ENCODE peak calls at places on chromosomes 7 and 10, in seven cellular contexts. One of them, this sample, is unnamed. For H3K36me3, the result is how much of the 10 kb centered on the place peaks cover.

GRCh38 chr10:88670497-88670896 is 6.3 kb downstream of the LIPF start:
- DNase-seq in IMR-90: no peak
- DNase-seq in bronchial epithelial cell: no peak
- DNase-seq in body of pancreas: no peak
- DNase-seq in GM23248: no peak
- DNase-seq in psoas muscle: no peak
- DNase-seq in prostate gland: no peak
- DNase-seq in this sample: no peak

GRCh38 chr10:107809889-107810288 is 645.4 kb upstream of the SORCS1 start:
- DNase-seq in IMR-90: no peak
- DNase-seq in bronchial epithelial cell: no peak
- DNase-seq in body of pancreas: no peak
- DNase-seq in GM23248: no peak
- DNase-seq in psoas muscle: no peak
- DNase-seq in prostate gland: no peak
- DNase-seq in this sample: no peak

GRCh38 chr10:110864662-110865140 is 7.0 kb upstream of the PDCD4 start:
- DNase-seq in IMR-90: no peak
- DNase-seq in bronchial epithelial cell: no peak
- DNase-seq in body of pancreas: peak
- DNase-seq in GM23248: peak
- DNase-seq in psoas muscle: no peak
- DNase-seq in prostate gland: no peak
- DNase-seq in this sample: no peak

GRCh38 chr7:34748244-34749039 is 90.4 kb downstream of the NPSR1 start:
- DNase-seq in IMR-90: peak
- DNase-seq in bronchial epithelial cell: peak
- DNase-seq in body of pancreas: peak
- DNase-seq in GM23248: peak
- DNase-seq in psoas muscle: peak
- DNase-seq in prostate gland: peak
- DNase-seq in this sample: peak

GRCh38 chr7:42522227-42522991 is 285.4 kb upstream of the GLI3 start:
- DNase-seq in IMR-90: no peak
- DNase-seq in bronchial epithelial cell: peak
- DNase-seq in body of pancreas: no peak
- DNase-seq in GM23248: no peak
- DNase-seq in psoas muscle: no peak
- DNase-seq in prostate gland: no peak
- DNase-seq in this sample: no peak

GRCh38 chr10:17024461-17024860 is 105.2 kb downstream of the CUBN start:
- DNase-seq in IMR-90: no peak
- DNase-seq in bronchial epithelial cell: no peak
- DNase-seq in body of pancreas: no peak
- DNase-seq in GM23248: no peak
- DNase-seq in psoas muscle: no peak
- DNase-seq in prostate gland: no peak
- DNase-seq in this sample: no peak

GRCh38 chr10:48983648-48984359 is 44.2 kb upstream of the LRRC18 start:
- DNase-seq in IMR-90: no peak
- DNase-seq in bronchial epithelial cell: no peak
- DNase-seq in body of pancreas: no peak
- DNase-seq in GM23248: no peak
- DNase-seq in psoas muscle: no peak
- DNase-seq in prostate gland: no peak
- DNase-seq in this sample: no peak

GRCh38 chr10:11337516-11337915 is 273.9 kb downstream of the USP6NL start:
- DNase-seq in IMR-90: no peak
- DNase-seq in bronchial epithelial cell: no peak
- DNase-seq in body of pancreas: no peak
- DNase-seq in GM23248: no peak
- DNase-seq in psoas muscle: no peak
- DNase-seq in prostate gland: no peak
- DNase-seq in this sample: no peak

GRCh38 chr7:133575726-133576125 is 322.8 kb downstream of the EXOC4 start:
- DNase-seq in IMR-90: no peak
- DNase-seq in bronchial epithelial cell: no peak
- DNase-seq in body of pancreas: no peak
- DNase-seq in GM23248: peak
- DNase-seq in psoas muscle: no peak
- DNase-seq in prostate gland: no peak
- DNase-seq in this sample: no peak

GRCh38 chr7:134154581-134155130 is 27.5 kb downstream of the LRGUK start:
- DNase-seq in IMR-90: no peak
- DNase-seq in bronchial epithelial cell: peak
- DNase-seq in body of pancreas: no peak
- DNase-seq in GM23248: peak
- DNase-seq in psoas muscle: no peak
- DNase-seq in prostate gland: no peak
- DNase-seq in this sample: no peak

GRCh38 chr7:93889261-93889660 is 1.3 kb downstream of the TFPI2 start:
- DNase-seq in IMR-90: peak
- DNase-seq in bronchial epithelial cell: peak
- DNase-seq in body of pancreas: no peak
- DNase-seq in GM23248: peak
- DNase-seq in psoas muscle: no peak
- DNase-seq in prostate gland: no peak
- DNase-seq in this sample: no peak

GRCh38 chr10:8065651-8066050 is 11.2 kb downstream of the GATA3 start:
- DNase-seq in IMR-90: no peak
- DNase-seq in bronchial epithelial cell: peak
- DNase-seq in body of pancreas: no peak
- DNase-seq in GM23248: no peak
- DNase-seq in psoas muscle: no peak
- DNase-seq in prostate gland: no peak
- DNase-seq in this sample: no peak

GRCh38 chr10:59960751-59961150 is 54.4 kb upstream of the CCDC6 start:
- DNase-seq in IMR-90: no peak
- DNase-seq in bronchial epithelial cell: peak
- DNase-seq in body of pancreas: no peak
- DNase-seq in GM23248: no peak
- DNase-seq in psoas muscle: no peak
- DNase-seq in prostate gland: no peak
- DNase-seq in this sample: no peak

GRCh38 chr10:102240467-102241036 is 760 bp downstream of the PITX3 start:
- DNase-seq in IMR-90: no peak
- DNase-seq in bronchial epithelial cell: no peak
- DNase-seq in body of pancreas: peak
- DNase-seq in GM23248: peak
- DNase-seq in psoas muscle: peak
- DNase-seq in prostate gland: no peak
- DNase-seq in this sample: no peak

GRCh38 chr7:51428226-51428887 is 111.7 kb upstream of the COBL start:
- DNase-seq in IMR-90: no peak
- DNase-seq in bronchial epithelial cell: peak
- DNase-seq in body of pancreas: no peak
- DNase-seq in GM23248: no peak
- DNase-seq in psoas muscle: no peak
- DNase-seq in prostate gland: no peak
- DNase-seq in this sample: no peak

GRCh38 chr7:8125680-8126444 is 136.1 kb downstream of the ICA1 start:
- DNase-seq in IMR-90: no peak
- DNase-seq in bronchial epithelial cell: peak
- DNase-seq in body of pancreas: no peak
- DNase-seq in GM23248: no peak
- DNase-seq in psoas muscle: no peak
- DNase-seq in prostate gland: no peak
- DNase-seq in this sample: no peak

GRCh38 chr7:55569797-55570196 is 2.5 kb downstream of the VOPP1 start:
- DNase-seq in IMR-90: no peak
- DNase-seq in bronchial epithelial cell: no peak
- DNase-seq in body of pancreas: no peak
- DNase-seq in GM23248: no peak
- DNase-seq in psoas muscle: no peak
- DNase-seq in prostate gland: no peak
- DNase-seq in this sample: no peak

GRCh38 chr10:6036861-6037321 is 25.3 kb downstream of the IL2RA start:
- DNase-seq in IMR-90: no peak
- DNase-seq in bronchial epithelial cell: no peak
- DNase-seq in body of pancreas: no peak
- DNase-seq in GM23248: no peak
- DNase-seq in psoas muscle: no peak
- DNase-seq in prostate gland: no peak
- DNase-seq in this sample: no peak

GRCh38 chr10:4663162-4663992 is 162.6 kb upstream of the AKR1E2 start:
- DNase-seq in IMR-90: peak
- DNase-seq in bronchial epithelial cell: peak
- DNase-seq in body of pancreas: peak
- DNase-seq in GM23248: peak
- DNase-seq in psoas muscle: peak
- DNase-seq in prostate gland: peak
- DNase-seq in this sample: peak

GRCh38 chr10:31864834-31865518 is 63.7 kb downstream of the ARHGAP12 start:
- DNase-seq in IMR-90: peak
- DNase-seq in bronchial epithelial cell: no peak
- DNase-seq in body of pancreas: no peak
- DNase-seq in GM23248: peak
- DNase-seq in psoas muscle: no peak
- DNase-seq in prostate gland: no peak
- DNase-seq in this sample: no peak

GRCh38 chr7:50156746-50157145 is 63.7 kb upstream of the ZPBP start:
- DNase-seq in IMR-90: no peak
- DNase-seq in bronchial epithelial cell: no peak
- DNase-seq in body of pancreas: no peak
- DNase-seq in GM23248: no peak
- DNase-seq in psoas muscle: no peak
- DNase-seq in prostate gland: no peak
- DNase-seq in this sample: no peak

DNA sequence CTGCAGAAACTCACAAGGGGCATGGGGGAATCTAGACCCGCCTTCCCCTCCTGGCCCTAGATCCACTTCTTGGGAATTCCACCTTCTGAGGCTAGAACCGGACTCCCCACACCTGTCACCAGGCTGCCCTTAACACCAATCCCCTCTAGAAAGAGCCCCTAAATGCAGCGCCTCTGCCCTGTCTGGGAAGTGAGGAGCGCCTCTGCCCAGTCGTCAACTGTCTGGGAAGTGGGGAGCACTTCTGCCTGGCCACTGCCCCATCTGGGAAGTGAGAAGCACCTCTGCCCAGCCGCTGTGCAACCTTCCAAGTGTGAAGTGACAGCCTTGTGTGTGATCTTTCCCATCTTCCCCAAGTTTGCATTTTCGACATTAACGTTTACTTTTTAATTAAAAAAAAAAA is 8.8 kb downstream of the RCC1L start:
- DNase-seq in IMR-90: no peak
- DNase-seq in bronchial epithelial cell: no peak
- DNase-seq in body of pancreas: no peak
- DNase-seq in GM23248: no peak
- DNase-seq in psoas muscle: peak
- DNase-seq in prostate gland: no peak
- DNase-seq in this sample: peak
- H3K36me3 ChIP-seq in IMR-90: half or more
- H3K36me3 ChIP-seq in bronchial epithelial cell: under half
- H3K36me3 ChIP-seq in body of pancreas: half or more
- H3K36me3 ChIP-seq in GM23248: under half
- H3K36me3 ChIP-seq in psoas muscle: half or more
- H3K36me3 ChIP-seq in prostate gland: under half
- H3K36me3 ChIP-seq in this sample: half or more

GRCh38 chr7:2223321-2223720 is 9.4 kb downstream of the MAD1L1 start:
- DNase-seq in IMR-90: no peak
- DNase-seq in bronchial epithelial cell: no peak
- DNase-seq in body of pancreas: no peak
- DNase-seq in GM23248: no peak
- DNase-seq in psoas muscle: no peak
- DNase-seq in prostate gland: no peak
- DNase-seq in this sample: no peak
- H3K36me3 ChIP-seq in IMR-90: half or more
- H3K36me3 ChIP-seq in bronchial epithelial cell: under half
- H3K36me3 ChIP-seq in body of pancreas: under half
- H3K36me3 ChIP-seq in GM23248: under half
- H3K36me3 ChIP-seq in psoas muscle: half or more
- H3K36me3 ChIP-seq in prostate gland: under half
- H3K36me3 ChIP-seq in this sample: half or more

GRCh38 chr7:148335790-148336189 is 254.8 kb upstream of the C7orf33 start:
- DNase-seq in IMR-90: no peak
- DNase-seq in bronchial epithelial cell: no peak
- DNase-seq in body of pancreas: no peak
- DNase-seq in GM23248: no peak
- DNase-seq in psoas muscle: no peak
- DNase-seq in prostate gland: no peak
- DNase-seq in this sample: no peak

GRCh38 chr7:148337166-148337565 is 253.4 kb upstream of the C7orf33 start:
- DNase-seq in IMR-90: no peak
- DNase-seq in bronchial epithelial cell: peak
- DNase-seq in body of pancreas: no peak
- DNase-seq in GM23248: no peak
- DNase-seq in psoas muscle: no peak
- DNase-seq in prostate gland: no peak
- DNase-seq in this sample: no peak

GRCh38 chr7:148334441-148334956 is 256.1 kb upstream of the C7orf33 start:
- DNase-seq in IMR-90: no peak
- DNase-seq in bronchial epithelial cell: no peak
- DNase-seq in body of pancreas: no peak
- DNase-seq in GM23248: no peak
- DNase-seq in psoas muscle: no peak
- DNase-seq in prostate gland: no peak
- DNase-seq in this sample: no peak

GRCh38 chr7:148336411-148336810 is 254.2 kb upstream of the C7orf33 start:
- DNase-seq in IMR-90: no peak
- DNase-seq in bronchial epithelial cell: peak
- DNase-seq in body of pancreas: no peak
- DNase-seq in GM23248: no peak
- DNase-seq in psoas muscle: no peak
- DNase-seq in prostate gland: no peak
- DNase-seq in this sample: no peak

DNA sequence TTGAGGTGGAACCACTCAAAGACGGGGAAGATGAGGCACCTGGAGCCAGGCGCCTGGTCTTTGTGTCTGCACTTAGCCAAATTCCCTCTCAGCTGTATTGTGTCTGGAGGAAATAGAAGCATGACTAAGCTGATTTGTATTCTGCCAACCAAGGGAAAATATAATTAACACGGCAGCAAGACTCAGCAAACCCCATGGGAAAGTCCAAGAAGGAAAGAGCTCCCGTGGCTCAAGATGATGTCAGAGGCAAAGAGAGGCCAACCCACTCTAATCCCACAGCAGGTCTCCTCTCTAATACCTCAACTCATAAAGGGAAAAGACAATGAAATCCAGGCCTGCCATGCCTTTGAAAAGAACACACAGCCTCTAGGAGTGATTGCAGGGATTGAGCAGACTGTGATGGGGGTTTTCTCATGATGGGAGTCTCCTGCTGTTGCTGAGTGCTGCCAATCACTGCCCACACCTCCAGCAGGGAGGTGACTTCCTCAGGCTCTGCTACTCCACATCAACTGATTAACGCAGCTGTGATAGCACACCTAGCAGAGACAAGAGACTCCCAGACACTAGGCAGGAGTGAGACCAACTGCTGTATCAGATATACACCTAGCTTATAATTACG is 255.5 kb upstream of the C7orf33 start:
- DNase-seq in IMR-90: no peak
- DNase-seq in bronchial epithelial cell: peak
- DNase-seq in body of pancreas: no peak
- DNase-seq in GM23248: no peak
- DNase-seq in psoas muscle: no peak
- DNase-seq in prostate gland: no peak
- DNase-seq in this sample: no peak
- H3K36me3 ChIP-seq in IMR-90: under half
- H3K36me3 ChIP-seq in bronchial epithelial cell: under half
- H3K36me3 ChIP-seq in body of pancreas: under half
- H3K36me3 ChIP-seq in GM23248: under half
- H3K36me3 ChIP-seq in psoas muscle: under half
- H3K36me3 ChIP-seq in prostate gland: under half
- H3K36me3 ChIP-seq in this sample: under half

GRCh38 chr10:3125527-3126170 is 46.9 kb downstream of the PITRM1 start:
- DNase-seq in IMR-90: no peak
- DNase-seq in bronchial epithelial cell: no peak
- DNase-seq in body of pancreas: no peak
- DNase-seq in GM23248: no peak
- DNase-seq in psoas muscle: no peak
- DNase-seq in prostate gland: no peak
- DNase-seq in this sample: no peak
- H3K36me3 ChIP-seq in IMR-90: half or more
- H3K36me3 ChIP-seq in bronchial epithelial cell: half or more
- H3K36me3 ChIP-seq in body of pancreas: under half
- H3K36me3 ChIP-seq in GM23248: under half
- H3K36me3 ChIP-seq in psoas muscle: under half
- H3K36me3 ChIP-seq in prostate gland: under half
- H3K36me3 ChIP-seq in this sample: under half

This sample was measured in left ventricle myocardium inferior.